ENCODE peak calls at places on chromosomes 11 and 22, in four cellular contexts. J, K, R and Q are unnamed samples.
A peak's percentile ranks its signal among the peaks of the same experiment; 100 is the strongest.

GRCh38 chr11:69489031-69489745 is 7.7 kb downstream of the LINC01488 start:
- DNase-seq in J (no peak), K (no peak), R (no peak), Q (no peak)

GRCh38 chr11:78889698-78890097 is 315.0 kb upstream of the NARS2 start:
- DNase-seq in J (no peak), K (no peak), R (no peak), Q (no peak)

GRCh38 chr22:42920101-42920820 is 63.2 kb upstream of the ARFGAP3 start:
- DNase-seq in J (no peak), K (no peak), R (no peak), Q (peak; percentile 35)

GRCh38 chr11:64760759-64761417 is 1.1 kb upstream of the PYGM start:
- DNase-seq in J (no peak), K (no peak), R (no peak), Q (no peak)

GRCh38 chr11:62544521-62545436 is 1.8 kb downstream of the AHNAK start:
- DNase-seq in J (no peak), K (peak; percentile 39), R (no peak), Q (peak; percentile 49)

GRCh38 chr22:25199726-25200520 is at the start of gene CRYBB3:
- DNase-seq in J (no peak), K (no peak), R (no peak), Q (no peak)

GRCh38 chr11:114149689-114150407 is 90.3 kb downstream of the ZBTB16 start:
- DNase-seq in J (no peak), K (no peak), R (no peak), Q (no peak)

GRCh38 chr11:72738199-72739141 is 13.7 kb downstream of the ARAP1 start:
- DNase-seq in J (no peak), K (peak; percentile 45), R (no peak), Q (no peak)

GRCh38 chr22:42630211-42630610 is 10.2 kb downstream of the ATP5MGL start:
- DNase-seq in J (no peak), K (no peak), R (no peak), Q (no peak)

GRCh38 chr11:72955466-72955865 is 141.3 kb downstream of the ATG16L2 start:
- DNase-seq in J (no peak), K (no peak), R (no peak), Q (no peak)

GRCh38 chr11:122317337-122317736 is 201.3 kb upstream of the BLID start:
- DNase-seq in J (no peak), K (no peak), R (no peak), Q (no peak)

GRCh38 chr11:63768232-63769043 is at the start of gene ZFTA:
- DNase-seq in J (no peak), K (peak; percentile 91), R (peak; percentile 75), Q (peak; percentile 51)

GRCh38 chr11:114179234-114179941 is 116.8 kb upstream of the NNMT start:
- DNase-seq in J (no peak), K (no peak), R (no peak), Q (peak; percentile 5)

GRCh38 chr11:60867871-60868681 is 734 bp downstream of the ZP1 start:
- DNase-seq in J (no peak), K (no peak), R (no peak), Q (no peak)

GRCh38 chr11:94658888-94659287 is 91.7 kb downstream of the PIWIL4 start:
- DNase-seq in J (no peak), K (no peak), R (no peak), Q (no peak)

DNA sequence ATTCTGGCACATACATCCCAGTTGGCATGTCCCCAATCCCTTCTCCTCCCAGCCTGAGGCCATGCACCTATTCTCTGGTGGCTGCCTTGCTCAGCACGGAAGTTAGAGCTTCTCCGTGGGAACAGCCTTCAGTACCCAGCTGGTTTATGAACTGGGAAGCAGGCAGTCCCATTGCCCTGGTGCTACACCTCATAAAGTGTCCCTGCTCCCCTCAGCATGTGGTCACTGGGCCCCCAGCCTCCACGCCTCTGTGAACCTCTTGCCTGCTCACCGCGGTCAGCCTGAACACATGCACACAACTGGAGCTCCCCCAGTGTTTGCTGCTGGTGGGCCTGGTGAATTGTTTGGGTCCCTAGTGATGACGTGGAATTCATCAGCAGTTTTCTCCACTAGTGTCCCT is 140.0 kb upstream of the PLET1 start:
- DNase-seq in J (no peak), K (no peak), R (no peak), Q (no peak)
- TF ChIP-seq NR3C1 in J (no peak), K (no peak), R (no peak), Q (no peak)

GRCh38 chr11:101555366-101555765 is 28.4 kb downstream of the TRPC6 start:
- DNase-seq in J (no peak), K (no peak), R (no peak), Q (no peak)

GRCh38 chr11:101552893-101553292 is 30.9 kb downstream of the TRPC6 start:
- DNase-seq in J (no peak), K (no peak), R (no peak), Q (no peak)

DNA sequence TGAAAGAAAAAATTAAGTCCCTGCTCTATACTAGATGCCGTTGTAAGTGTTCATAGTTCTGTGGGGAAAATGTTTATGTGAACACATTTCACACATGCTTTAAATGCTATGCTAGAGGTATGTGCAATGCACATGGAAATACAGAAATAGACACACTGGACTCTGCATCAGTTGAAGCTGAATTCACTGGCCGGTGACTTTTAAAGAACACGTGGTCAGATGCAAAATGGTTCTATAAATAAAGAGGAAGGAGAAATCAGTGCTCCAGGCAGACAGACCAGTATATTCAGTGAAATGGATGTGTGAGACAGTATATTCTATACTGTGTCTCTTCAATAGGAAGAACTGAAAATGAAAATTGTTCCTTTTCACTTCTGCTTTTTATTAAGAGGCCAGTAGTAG is 29.9 kb downstream of the TRPC6 start:
- DNase-seq in J (no peak), K (no peak), R (no peak), Q (no peak)
- TF ChIP-seq NR3C1 in J (no peak), K (no peak), R (no peak), Q (no peak)

GRCh38 chr22:20530368-20531153 is 23.2 kb downstream of the MED15 start:
- DNase-seq in J (no peak), K (no peak), R (no peak), Q (peak; percentile 64)

GRCh38 chr22:20531154-20531403 is 23.7 kb downstream of the MED15 start:
- DNase-seq in J (no peak), K (no peak), R (no peak), Q (no peak)

GRCh38 chr22:20532256-20532993 is 25.0 kb downstream of the MED15 start:
- DNase-seq in J (no peak), K (no peak), R (no peak), Q (no peak)

GRCh38 chr22:20533095-20533878 is 25.9 kb downstream of the MED15 start:
- DNase-seq in J (no peak), K (no peak), R (no peak), Q (no peak)

DNA sequence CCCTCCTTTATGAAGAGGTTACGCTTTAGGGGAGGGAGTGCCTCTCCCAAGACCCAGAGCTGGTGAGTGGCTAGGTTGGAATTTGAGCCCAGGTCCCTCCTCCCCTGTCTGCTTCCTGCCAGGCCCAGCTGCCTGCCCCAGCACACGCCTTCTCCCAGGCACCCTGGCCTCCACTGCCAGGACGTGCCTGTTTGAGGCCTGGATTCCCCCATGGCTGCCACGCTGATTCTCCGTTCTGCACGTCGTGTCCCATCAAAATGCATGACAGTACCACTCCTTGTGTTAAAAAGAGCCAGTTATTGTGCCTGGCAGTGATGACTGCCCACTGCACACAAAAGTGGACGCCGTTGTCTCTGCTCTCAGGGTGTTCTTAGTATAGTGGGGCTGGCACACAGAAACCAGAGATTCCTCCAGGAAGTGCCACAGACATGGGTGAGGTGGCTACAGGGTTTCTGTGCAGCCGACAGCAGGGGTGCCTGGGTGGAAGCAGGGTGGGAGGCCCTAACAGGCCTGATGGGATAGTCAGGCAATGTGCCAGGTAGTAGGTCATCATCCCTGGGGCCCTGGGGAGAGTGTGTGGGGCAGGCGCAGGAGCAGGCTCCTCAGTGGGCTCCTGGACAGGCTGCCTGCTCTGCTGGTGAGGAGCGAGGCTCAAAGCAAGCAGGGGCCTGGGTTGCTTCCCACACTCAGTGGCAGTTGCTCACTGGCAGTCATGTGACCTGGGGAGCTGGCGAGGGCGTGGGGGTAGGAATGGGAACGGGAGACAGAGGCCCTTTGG is 24.2 kb downstream of the MED15 start:
- DNase-seq in J (peak; percentile 39), K (peak; percentile 74), R (peak; percentile 23), Q (peak; percentile 87)
- TF ChIP-seq NR3C1 in J (no peak), K (no peak), R (no peak), Q (no peak)

GRCh38 chr11:15557831-15558230 is 443.1 kb downstream of the INSC start:
- DNase-seq in J (no peak), K (no peak), R (no peak), Q (no peak)

GRCh38 chr11:15558513-15559181 is 443.9 kb downstream of the INSC start:
- DNase-seq in J (no peak), K (no peak), R (no peak), Q (no peak)

GRCh38 chr11:15562230-15562629 is 447.5 kb downstream of the INSC start:
- DNase-seq in J (no peak), K (no peak), R (no peak), Q (no peak)

GRCh38 chr11:15563054-15563453 is 448.3 kb downstream of the INSC start:
- DNase-seq in J (no peak), K (no peak), R (no peak), Q (no peak)

GRCh38 chr11:15560689-15561467 is 446.2 kb downstream of the INSC start:
- DNase-seq in J (no peak), K (no peak), R (no peak), Q (no peak)
- TF ChIP-seq NR3C1 in J (no peak), K (no peak), R (no peak), Q (no peak)

GRCh38 chr11:44787070-44787469 is 60.3 kb downstream of the TSPAN18 start:
- DNase-seq in J (no peak), K (no peak), R (no peak), Q (no peak)

GRCh38 chr11:44787981-44788380 is 61.2 kb downstream of the TSPAN18 start:
- DNase-seq in J (no peak), K (no peak), R (no peak), Q (no peak)

GRCh38 chr11:44790211-44790610 is 63.4 kb downstream of the TSPAN18 start:
- DNase-seq in J (no peak), K (no peak), R (no peak), Q (no peak)

GRCh38 chr11:44789466-44789865 is 62.7 kb downstream of the TSPAN18 start:
- DNase-seq in J (no peak), K (no peak), R (no peak), Q (no peak)

GRCh38 chr11:44788536-44789227 is 61.9 kb downstream of the TSPAN18 start:
- DNase-seq in J (no peak), K (no peak), R (no peak), Q (no peak)
- TF ChIP-seq NR3C1 in J (no peak), K (no peak), R (no peak), Q (no peak)